ENCODE peak calls at places on chromosomes 16 and 17, in six cellular contexts. Q is heart right ventricle, W is kidney epithelial cell, G is thoracic aorta, X is ovary, C is lung. R is an unnamed sample.
A peak's percentile ranks its signal among the peaks of the same experiment; 100 is the strongest.

GRCh38 chr17:76545918-76546555 is 6.2 kb downstream of the PRCD start:
- DNase-seq in W (no peak), X (no peak), G (no peak), C (no peak), Q (no peak), R (no peak)

GRCh38 chr17:75346906-75347305 is 57.7 kb upstream of the SLC25A19 start:
- DNase-seq in W (no peak), Q (no peak), G (no peak), X (no peak), C (no peak), R (no peak)

GRCh38 chr16:19804538-19805323 is 79.9 kb downstream of the GPRC5B start:
- DNase-seq in C (peak; percentile 59), Q (peak; percentile 66), G (no peak), W (no peak), X (no peak), R (peak; percentile 75)

GRCh38 chr16:87461466-87461975 is 31.3 kb downstream of the ZCCHC14 start:
- DNase-seq in W (peak; percentile 82), Q (peak; percentile 50), X (no peak), C (peak; percentile 92), G (peak; percentile 23), R (peak; percentile 88)

GRCh38 chr17:9424071-9424640 is 151.5 kb downstream of the STX8 start:
- DNase-seq in C (no peak), W (no peak), X (no peak), G (no peak), Q (no peak), R (no peak)

GRCh38 chr17:62188713-62189112 is 123.6 kb upstream of the MED13 start:
- DNase-seq in C (no peak), X (no peak), W (no peak), G (no peak), Q (no peak), R (no peak)

GRCh38 chr17:31672161-31672819 is 186.8 kb downstream of the COPRS start:
- DNase-seq in W (no peak), Q (no peak), C (no peak), G (no peak), X (no peak), R (no peak)

GRCh38 chr16:79128706-79129105 is 471.8 kb downstream of the MAF start:
- DNase-seq in G (no peak), C (no peak), X (no peak), Q (no peak), W (no peak), R (no peak)

GRCh38 chr16:28846933-28847273 is 755 bp upstream of the TUFM start:
- DNase-seq in G (no peak), C (no peak), W (no peak), Q (no peak), X (peak; percentile 45), R (no peak)

GRCh38 chr17:2905269-2905668 is 109.0 kb downstream of the RAP1GAP2 start:
- DNase-seq in G (no peak), Q (peak; percentile 76), C (no peak), W (no peak), X (no peak), R (no peak)

GRCh38 chr17:61200349-61200735 is 199.3 kb upstream of the TBX2 start:
- DNase-seq in X (no peak), W (no peak), Q (no peak), C (no peak), G (no peak), R (no peak)

GRCh38 chr17:46175891-46176290 is 17.3 kb downstream of the KANSL1 start:
- DNase-seq in Q (no peak), C (no peak), G (no peak), W (no peak), X (no peak), R (no peak)

GRCh38 chr17:2376107-2376506 is 24.8 kb downstream of the MNT start:
- DNase-seq in Q (no peak), X (no peak), G (no peak), C (no peak), W (no peak), R (no peak)

GRCh38 chr16:23748630-23749029 is 6.2 kb upstream of the CHP2 start:
- DNase-seq in X (no peak), Q (no peak), G (no peak), C (no peak), W (no peak), R (no peak)

GRCh38 chr16:23745263-23745662 is 9.6 kb upstream of the CHP2 start:
- DNase-seq in W (no peak), Q (no peak), C (no peak), G (no peak), X (no peak), R (no peak)

GRCh38 chr16:23739516-23739915 is 15.3 kb upstream of the CHP2 start:
- DNase-seq in C (no peak), G (no peak), Q (no peak), X (no peak), W (no peak), R (no peak)

DNA sequence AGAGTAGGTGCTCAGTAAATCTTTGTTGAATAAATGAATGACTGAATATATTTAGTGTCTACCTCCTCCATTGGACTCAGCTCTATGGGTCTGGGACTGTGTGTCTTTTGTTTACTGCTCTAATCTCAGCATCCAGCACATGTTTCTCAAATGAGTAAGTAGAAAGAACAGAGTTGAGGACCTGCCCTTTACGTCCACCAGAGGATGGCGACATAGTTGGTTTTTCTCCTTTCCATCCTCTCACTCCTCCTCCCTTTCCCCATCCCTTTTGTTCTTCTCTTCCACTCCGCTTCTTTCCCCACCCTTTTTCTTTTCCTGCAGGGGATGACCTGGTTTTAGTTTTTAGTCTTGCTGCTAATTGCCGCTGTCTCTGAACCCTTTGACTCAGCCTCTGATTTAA is 12.1 kb upstream of the CHP2 start:
- DNase-seq in G (no peak), W (no peak), X (no peak), Q (no peak), C (no peak), R (no peak)
- H3K27me3 ChIP-seq in G (no peaks in the 10 kb centered on the region), W (no peaks in the 10 kb centered on the region), X (no peaks in the 10 kb centered on the region), Q (no peaks in the 10 kb centered on the region), C (no peaks in the 10 kb centered on the region), R (no peaks in the 10 kb centered on the region)

DNA sequence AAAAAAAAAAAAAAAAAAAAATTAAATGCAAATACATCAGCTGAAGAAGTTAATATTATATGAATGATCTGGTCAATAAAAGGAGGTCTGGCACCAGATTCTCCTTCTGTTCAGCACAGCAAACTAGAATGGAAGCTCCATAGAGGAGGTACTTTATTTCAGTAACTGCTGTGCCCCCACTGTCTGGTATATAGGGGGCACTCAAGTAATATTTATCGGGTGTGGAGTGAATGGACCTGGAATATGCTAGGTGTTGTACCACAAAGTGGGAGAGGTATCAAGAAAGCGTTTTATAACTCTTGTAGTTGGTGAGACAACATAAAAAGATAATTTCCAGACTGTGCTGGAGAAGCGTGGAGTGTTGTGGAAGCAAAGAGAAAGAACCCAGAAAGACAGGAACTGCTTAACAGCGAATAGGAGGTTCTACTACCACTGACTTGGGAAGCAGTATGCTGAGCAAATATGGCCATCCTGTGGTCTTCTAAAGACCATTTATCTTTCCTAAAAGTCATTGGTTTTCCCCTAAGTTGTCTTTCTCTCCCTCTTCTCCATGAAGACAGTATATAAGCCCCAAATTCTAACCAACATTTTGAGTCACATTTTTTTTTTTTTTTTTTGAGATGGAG is 12.2 kb upstream of the PRKCA start:
- DNase-seq in G (no peak), Q (no peak), C (no peak), X (no peak), W (no peak), R (no peak)
- TF ChIP-seq CTCF in G (no peak), Q (peak; percentile 42), C (no peak), X (no peak), W (peak; percentile 16), R (no peak)

GRCh38 chr17:38588775-38589174 is 17.0 kb downstream of the SRCIN1 start:
- DNase-seq in Q (no peak), G (no peak), W (no peak), X (no peak), C (no peak), R (no peak)

GRCh38 chr17:38589462-38590114 is 16.2 kb downstream of the SRCIN1 start:
- DNase-seq in W (no peak), Q (no peak), C (no peak), X (no peak), G (no peak), R (no peak)

GRCh38 chr17:38587193-38587592 is 18.6 kb downstream of the SRCIN1 start:
- DNase-seq in G (no peak), X (no peak), W (no peak), C (no peak), Q (no peak), R (no peak)

GRCh38 chr17:38586788-38587187 is 19.0 kb downstream of the SRCIN1 start:
- DNase-seq in C (no peak), Q (no peak), G (no peak), W (no peak), X (no peak), R (no peak)

GRCh38 chr17:38587956-38588771 is 17.6 kb downstream of the SRCIN1 start:
- DNase-seq in X (no peak), Q (no peak), W (no peak), C (no peak), G (no peak), R (no peak)
- H3K27me3 ChIP-seq in X (no peaks in the 10 kb centered on the region), Q (no peaks in the 10 kb centered on the region), W (peaks cover 55% of the 10 kb centered on the region), C (no peaks in the 10 kb centered on the region), G (peaks cover 3% of the 10 kb centered on the region), R (no peaks in the 10 kb centered on the region)

GRCh38 chr17:81702934-81703746 is at the start of gene MRPL12:
- DNase-seq in Q (peak; percentile 93), X (peak; percentile 92), W (peak; percentile 65), C (peak; percentile 94), G (peak; percentile 76), R (peak; percentile 94)
- TF ChIP-seq CTCF in Q (peak; percentile 33), X (peak; percentile 43), W (no peak), C (peak; percentile 16), G (peak; percentile 56), R (no peak)

DNA sequence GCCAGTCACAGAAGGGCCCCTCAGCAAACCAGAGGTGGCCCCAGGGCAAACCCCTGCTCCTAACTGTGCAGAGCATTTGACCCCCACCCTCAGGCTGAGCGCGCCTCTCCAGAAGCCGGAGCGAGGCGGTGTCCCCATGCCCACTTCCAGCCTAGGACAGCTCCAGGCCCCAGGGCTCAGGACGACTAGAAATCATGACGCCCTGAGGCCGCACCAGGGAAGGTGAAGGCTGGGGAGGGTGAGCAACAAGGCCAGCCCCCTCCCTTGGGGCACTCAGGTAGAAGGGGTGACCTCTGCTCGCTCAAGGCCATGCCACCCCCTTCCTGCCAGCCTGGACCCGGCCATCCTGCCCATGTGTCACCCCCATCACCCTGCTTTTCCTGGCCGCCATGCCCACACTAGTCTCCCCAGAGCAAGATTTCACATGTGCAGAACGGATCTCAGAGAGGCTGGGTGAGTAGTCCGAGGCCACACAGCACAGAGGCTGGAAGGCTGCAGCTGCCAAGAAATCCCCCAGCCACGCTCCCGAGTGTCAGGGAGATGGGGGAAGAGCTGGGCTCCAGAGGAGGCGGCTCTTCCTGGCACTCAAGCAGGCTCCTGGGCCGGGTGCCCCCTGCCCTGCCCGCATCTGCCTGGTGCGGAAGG is 2.1 kb upstream of the PVALEF start:
- DNase-seq in Q (no peak), G (no peak), W (no peak), C (no peak), X (no peak), R (no peak)
- H3K27me3 ChIP-seq in Q (no peaks in the 10 kb centered on the region), G (no peaks in the 10 kb centered on the region), W (peaks cover 64% of the 10 kb centered on the region), C (no peaks in the 10 kb centered on the region), X (no peaks in the 10 kb centered on the region), R (no peaks in the 10 kb centered on the region)

GRCh38 chr17:6065351-6065750 is 4.8 kb upstream of the WSCD1 start:
- DNase-seq in G (no peak), C (no peak), Q (no peak), W (no peak), X (no peak), R (no peak)
- TF ChIP-seq CTCF in G (no peak), C (no peak), Q (no peak), W (no peak), X (no peak), R (no peak)